ENCODE peak calls at places on chromosomes 6 and 20, in five cellular contexts. U is HepG2, V is A549, X is H1, F is K562. O is an unnamed sample.

GRCh38 chr6:12113190-12113578 is 101.1 kb downstream of the HIVEP1 start:
- DNase-seq in U (no peak), V (no peak), X (no peak), F (no peak), O (no peak)

GRCh38 chr20:55365745-55366144 is 639.6 kb downstream of the CBLN4 start:
- DNase-seq in U (no peak), V (no peak), X (no peak), F (no peak), O (no peak)

GRCh38 chr6:1094306-1094705 is 217.6 kb upstream of the FOXQ1 start:
- DNase-seq in U (no peak), V (no peak), X (no peak), F (no peak), O (no peak)

GRCh38 chr6:16721977-16722376 is 39.3 kb downstream of the ATXN1 start:
- DNase-seq in U (no peak), V (no peak), X (no peak), F (no peak), O (no peak)

GRCh38 chr6:156781882-156782631 is 4.9 kb downstream of the ARID1B start:
- DNase-seq in U (no peak), V (no peak), X (no peak), F (no peak), O (no peak)

GRCh38 chr6:130513770-130514169 is 148.0 kb downstream of the TMEM200A start:
- DNase-seq in U (no peak), V (no peak), X (no peak), F (no peak), O (no peak)

GRCh38 chr6:27668442-27669275 is 195.8 kb upstream of the ZNF184 start:
- DNase-seq in U (peak), V (no peak), X (peak), F (peak), O (peak)

GRCh38 chr6:22600059-22600458 is 30.7 kb downstream of the HDGFL1 start:
- DNase-seq in U (no peak), V (no peak), X (no peak), F (no peak), O (no peak)

GRCh38 chr6:106084106-106084963 is 1.8 kb upstream of the PRDM1 start:
- DNase-seq in U (peak), V (peak), X (peak), F (peak), O (peak)

GRCh38 chr6:155185544-155185943 is 78.3 kb upstream of the CLDN20 start:
- DNase-seq in U (no peak), V (peak), X (no peak), F (no peak), O (peak)

GRCh38 chr6:157428418-157429202 is 47.6 kb downstream of the ZDHHC14 start:
- DNase-seq in U (peak), V (peak), X (no peak), F (peak), O (no peak)

GRCh38 chr6:159422041-159422984 is 253.1 kb downstream of the FNDC1 start:
- DNase-seq in U (no peak), V (no peak), X (no peak), F (no peak), O (no peak)

GRCh38 chr6:35164277-35164676 is 23.1 kb upstream of the TCP11 start:
- DNase-seq in U (no peak), V (no peak), X (no peak), F (no peak), O (no peak)

GRCh38 chr20:54197621-54198604 is 10.0 kb upstream of the PFDN4 start:
- DNase-seq in U (peak), V (peak), X (no peak), F (no peak), O (no peak)

GRCh38 chr20:59020938-59021551 is 1.8 kb downstream of the TUBB1 start:
- DNase-seq in U (no peak), V (no peak), X (no peak), F (peak), O (no peak)

GRCh38 chr6:37332894-37333293 is 20.9 kb upstream of the RNF8 start:
- DNase-seq in U (no peak), V (no peak), X (no peak), F (no peak), O (no peak)

GRCh38 chr6:160254467-160255312 is 3.9 kb downstream of the SLC22A2 start:
- DNase-seq in U (peak), V (peak), X (no peak), F (no peak), O (no peak)

GRCh38 chr20:59159822-59160740 is 3.5 kb upstream of the ZNF831 start:
- DNase-seq in U (no peak), V (no peak), X (no peak), F (no peak), O (no peak)

GRCh38 chr20:51077601-51078000 is 54.7 kb upstream of the KCNG1 start:
- DNase-seq in U (no peak), V (no peak), X (no peak), F (no peak), O (no peak)

GRCh38 chr6:159959976-159960384 is 8.9 kb upstream of the IGF2R start:
- DNase-seq in U (no peak), V (no peak), X (no peak), F (no peak), O (no peak)

GRCh38 chr20:37627767-37628130 is 66.1 kb upstream of the CTNNBL1 start:
- DNase-seq in U (no peak), V (no peak), X (no peak), F (no peak), O (no peak)

GRCh38 chr6:3319801-3320200 is 61.1 kb downstream of the PSMG4 start:
- DNase-seq in U (no peak), V (no peak), X (no peak), F (no peak), O (no peak)

GRCh38 chr6:73796881-73797280 is 100.9 kb downstream of the CD109 start:
- DNase-seq in U (no peak), V (no peak), X (no peak), F (no peak), O (no peak)

GRCh38 chr6:151490996-151491395 is 2.8 kb upstream of the CCDC170 start:
- DNase-seq in U (no peak), V (no peak), X (no peak), F (no peak), O (no peak)

GRCh38 chr20:60152792-60153191 is 194.6 kb downstream of the CDH26 start:
- DNase-seq in U (no peak), V (no peak), X (no peak), F (no peak), O (no peak)

GRCh38 chr6:84466521-84466920 is 239.1 kb upstream of the CEP162 start:
- DNase-seq in U (no peak), V (peak), X (no peak), F (no peak), O (no peak)

GRCh38 chr20:53028337-53029007 is 56.3 kb downstream of the TSHZ2 start:
- DNase-seq in U (no peak), V (no peak), X (no peak), F (no peak), O (no peak)

GRCh38 chr6:47527274-47527673 is 49.7 kb downstream of the CD2AP start:
- DNase-seq in U (no peak), V (no peak), X (no peak), F (no peak), O (no peak)

GRCh38 chr20:3071610-3072529 is at the start of gene OXT:
- DNase-seq in U (no peak), V (no peak), X (no peak), F (no peak), O (peak)

GRCh38 chr6:101392561-101393230 is 812 bp upstream of the GRIK2 start:
- DNase-seq in U (no peak), V (no peak), X (no peak), F (no peak), O (peak)

GRCh38 chr6:143701343-143702234 is 23.8 kb downstream of the PHACTR2 start:
- DNase-seq in U (no peak), V (no peak), X (no peak), F (no peak), O (no peak)

GRCh38 chr6:143698329-143698728 is 20.6 kb downstream of the PHACTR2 start:
- DNase-seq in U (no peak), V (no peak), X (no peak), F (no peak), O (no peak)

GRCh38 chr6:143697401-143697800 is 19.6 kb downstream of the PHACTR2 start:
- DNase-seq in U (no peak), V (no peak), X (no peak), F (no peak), O (no peak)

GRCh38 chr6:143700684-143701342 is 23.0 kb downstream of the PHACTR2 start:
- DNase-seq in U (no peak), V (no peak), X (no peak), F (no peak), O (no peak)

GRCh38 chr6:143698759-143699750 is 21.3 kb downstream of the PHACTR2 start:
- DNase-seq in U (peak), V (no peak), X (no peak), F (peak), O (peak)
- TF ChIP-seq JUN in U (no peak), V (no peak), X (no peak), F (no peak), O (no peak)

GRCh38 chr6:143333081-143333480 is 117.4 kb downstream of the ADAT2 start:
- DNase-seq in U (no peak), V (no peak), X (no peak), F (no peak), O (no peak)

GRCh38 chr6:143331362-143331761 is 119.1 kb downstream of the ADAT2 start:
- DNase-seq in U (no peak), V (no peak), X (no peak), F (no peak), O (no peak)

GRCh38 chr6:143335865-143336264 is 114.6 kb downstream of the ADAT2 start:
- DNase-seq in U (no peak), V (no peak), X (no peak), F (no peak), O (no peak)

GRCh38 chr6:143332153-143332845 is 118.2 kb downstream of the ADAT2 start:
- DNase-seq in U (no peak), V (no peak), X (no peak), F (no peak), O (no peak)

GRCh38 chr6:143333749-143334520 is 116.6 kb downstream of the ADAT2 start:
- DNase-seq in U (no peak), V (no peak), X (no peak), F (no peak), O (no peak)
- TF ChIP-seq USF2 in U (no peak), V (no peak), X (no peak), F (no peak), O (no peak)

GRCh38 chr6:90284236-90284744 is 12.4 kb downstream of the BACH2 start:
- DNase-seq in U (no peak), V (peak), X (no peak), F (peak), O (no peak)
- TF ChIP-seq JUN in U (no peak), V (no peak), X (peak), F (no peak), O (no peak)

DNA sequence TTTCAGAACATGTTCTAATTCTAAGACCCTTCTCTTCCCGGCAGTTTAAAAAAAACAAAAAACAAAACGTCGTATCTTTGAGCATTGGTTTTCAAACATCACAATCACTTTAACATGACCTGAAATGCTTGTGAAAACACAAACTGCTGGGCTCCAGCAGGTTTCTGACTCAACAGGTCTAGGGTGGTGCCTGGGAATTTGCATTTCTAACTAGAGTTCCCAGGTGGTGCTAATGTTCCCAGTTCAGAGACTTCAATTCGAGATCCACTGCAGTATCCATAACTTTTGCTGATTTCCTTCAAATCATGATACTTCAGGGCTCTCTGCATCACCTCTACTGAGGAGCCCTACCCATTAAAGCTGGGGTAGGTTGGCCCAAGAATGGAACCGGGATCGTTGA is 850 bp upstream of the SMPDL3A start:
- DNase-seq in U (no peak), V (no peak), X (no peak), F (no peak), O (no peak)
- TF ChIP-seq USF2 in U (no peak), V (no peak), X (no peak), F (no peak), O (no peak)

DNA sequence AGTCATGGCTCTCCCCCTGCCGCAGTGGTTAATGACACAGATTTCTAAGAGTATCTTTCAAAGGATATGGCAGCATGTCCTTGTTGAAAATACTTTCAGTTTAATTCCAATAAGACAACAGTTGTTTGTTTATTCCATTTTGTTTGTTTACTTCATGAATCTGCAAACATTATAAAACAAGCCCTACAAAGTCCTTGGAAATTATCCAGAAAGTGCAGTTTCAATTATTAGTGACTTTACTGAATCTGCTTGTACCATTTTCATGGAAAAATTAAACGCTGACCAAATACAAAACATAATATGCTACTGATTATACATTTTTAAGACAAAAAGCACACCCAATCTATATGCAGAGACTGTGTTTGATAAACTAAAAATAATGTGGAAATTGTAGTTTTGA is 3.3 kb downstream of the HEY2 start:
- DNase-seq in U (no peak), V (no peak), X (no peak), F (no peak), O (no peak)
- TF ChIP-seq JUN in U (no peak), V (no peak), X (no peak), F (no peak), O (no peak)

GRCh38 chr6:147173675-147174339 is 30.4 kb upstream of the STXBP5 start:
- DNase-seq in U (no peak), V (no peak), X (no peak), F (no peak), O (no peak)
- TF ChIP-seq USF2 in U (no peak), V (no peak), X (no peak), F (no peak), O (no peak)

DNA sequence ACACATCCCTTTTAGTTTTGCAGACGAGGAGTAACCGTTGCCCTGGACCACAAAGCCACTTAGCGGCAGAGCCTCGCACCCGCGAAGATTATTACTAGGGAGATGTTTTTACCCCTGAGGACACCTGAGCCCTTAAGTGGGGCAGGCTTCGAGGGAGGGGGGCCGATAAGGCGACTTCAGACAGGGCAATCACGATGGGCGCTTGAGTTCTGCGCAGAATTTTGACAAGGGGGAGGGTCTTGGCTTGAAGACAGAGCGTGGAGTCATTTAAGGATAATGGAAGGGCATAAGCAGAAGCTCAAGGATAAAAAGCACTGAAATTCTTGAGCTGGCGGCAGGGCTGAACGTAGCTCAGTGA is 629 bp upstream of the TTK start:
- DNase-seq in U (no peak), V (no peak), X (no peak), F (no peak), O (peak)
- TF ChIP-seq JUN in U (no peak), V (no peak), X (no peak), F (no peak), O (no peak)

GRCh38 chr20:45833030-45833882 is at the start of gene SNX21:
- DNase-seq in U (peak), V (peak), X (no peak), F (peak), O (peak)
- TF ChIP-seq USF2 in U (no peak), V (no peak), X (no peak), F (no peak), O (no peak)

GRCh38 chr6:124714728-124715127 is 247.5 kb upstream of the RNF217 start:
- DNase-seq in U (no peak), V (no peak), X (no peak), F (no peak), O (no peak)
- TF ChIP-seq JUN in U (no peak), V (no peak), X (no peak), F (no peak), O (no peak)

GRCh38 chr20:32930701-32931100 is 72.0 kb downstream of the EFCAB8 start:
- DNase-seq in U (no peak), V (no peak), X (no peak), F (no peak), O (no peak)

GRCh38 chr20:32930181-32930580 is 71.5 kb downstream of the EFCAB8 start:
- DNase-seq in U (no peak), V (no peak), X (no peak), F (no peak), O (no peak)

GRCh38 chr20:32929162-32929561 is 70.4 kb downstream of the EFCAB8 start:
- DNase-seq in U (no peak), V (no peak), X (no peak), F (no peak), O (no peak)

DNA sequence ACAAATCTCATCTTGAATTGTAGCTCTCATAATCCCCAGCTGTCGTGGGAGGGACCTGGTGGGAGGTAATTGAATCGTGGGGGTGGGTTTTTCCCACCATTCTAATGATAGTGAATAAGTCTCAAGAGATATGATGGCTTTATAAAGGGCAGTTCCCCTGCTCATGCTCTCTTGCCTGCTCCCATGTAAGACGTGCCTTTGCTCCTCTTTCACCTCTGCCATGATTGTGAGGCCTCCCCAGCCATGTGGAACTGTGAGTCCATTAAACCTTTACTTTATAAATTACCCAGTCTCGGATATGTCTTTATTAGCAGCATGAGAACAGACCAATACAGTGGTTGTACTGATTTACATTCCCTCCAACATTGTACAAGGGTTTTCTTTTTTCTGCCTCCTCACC is 69.7 kb downstream of the SUN5 start:
- DNase-seq in U (no peak), V (no peak), X (no peak), F (no peak), O (no peak)
- TF ChIP-seq USF2 in U (no peak), V (no peak), X (no peak), F (no peak), O (no peak)

O was measured in WTC11.